ENCODE peak calls at places on chromosome 7, in nine cellular contexts. X is Panc1; N is stimulated activated CD4-positive, alpha-beta T cell treated with anti-CD3 and anti-CD28 coated beads, TNF-alpha, amount 100 ng/mL, for 4 hours; Z is GM19239; U is CD4-positive, alpha-beta memory T cell; H is nephron progenitor cell; P is NCI-H1105 treated with DMSO at 0.1 percent for 48 hours; Q is glutamatergic neuron; J is WERI-Rb-1. F is an unnamed sample.

GRCh38 chr7:80443336-80443735 is 68.5 kb downstream of the GNAT3 start:
- DNase-seq in X (no peak), N (no peak), Z (no peak), U (no peak), H (no peak), P (no peak), Q (no peak), J (peak; percentile 8), F (no peak)

GRCh38 chr7:157017149-157017548 is 6.7 kb upstream of the MNX1 start:
- DNase-seq in X (no peak), N (no peak), Z (no peak), U (no peak), H (no peak), P (no peak), Q (no peak), J (no peak), F (no peak)

GRCh38 chr7:69597278-69598076 is 798 bp upstream of the AUTS2 start:
- DNase-seq in X (no peak), N (no peak), Z (peak; percentile 14), U (no peak), H (peak; percentile 70), P (no peak), Q (peak; percentile 65), J (peak; percentile 58), F (no peak)

GRCh38 chr7:33547880-33548279 is 357.5 kb upstream of the BMPER start:
- DNase-seq in X (no peak), N (no peak), Z (no peak), U (no peak), H (no peak), P (no peak), Q (no peak), J (no peak), F (no peak)

GRCh38 chr7:26861050-26861449 is 3.3 kb downstream of the SKAP2 start:
- DNase-seq in X (no peak), N (no peak), Z (no peak), U (no peak), H (no peak), P (no peak), Q (no peak), J (no peak), F (no peak)

GRCh38 chr7:128879461-128879938 is 16.8 kb downstream of the ATP6V1F start:
- DNase-seq in X (no peak), N (no peak), Z (no peak), U (no peak), H (no peak), P (no peak), Q (no peak), J (peak; percentile 57), F (no peak)

GRCh38 chr7:132436121-132436520 is 140.1 kb downstream of the PLXNA4 start:
- DNase-seq in X (no peak), N (no peak), Z (no peak), U (no peak), H (no peak), P (peak; percentile 88), Q (no peak), J (no peak), F (peak; percentile 9)

GRCh38 chr7:33286521-33286920 is 157.2 kb downstream of the BBS9 start:
- DNase-seq in X (no peak), N (no peak), Z (no peak), U (no peak), H (no peak), P (no peak), Q (no peak), J (no peak), F (no peak)

GRCh38 chr7:84196007-84196551 is 1.5 kb upstream of the SEMA3A start:
- DNase-seq in X (no peak), N (no peak), Z (no peak), U (no peak), H (no peak), P (no peak), Q (no peak), J (no peak), F (no peak)

GRCh38 chr7:152504367-152504766 is 68.6 kb upstream of the KMT2C start:
- DNase-seq in X (no peak), N (no peak), Z (no peak), U (no peak), H (no peak), P (no peak), Q (no peak), J (no peak), F (no peak)

F was measured in caudate nucleus.